ENCODE peak calls at places on chromosomes 2 and 18, in five cellular contexts. One of them, this sample, is unnamed.

GRCh38 chr2:60480089-60480773 is 73.2 kb downstream of the BCL11A start:
- DNase-seq in RWPE1: no peak
- DNase-seq in brain microvascular endothelial cell: no peak
- DNase-seq in stimulated activated CD8-positive, alpha-beta memory T cell treated with anti-CD3 and anti-CD28 coated beads, Interleukin-4, amount 100 ng/mL, for 24 hours: no peak
- DNase-seq in COLO829: no peak
- DNase-seq in this sample: no peak

GRCh38 chr2:40851661-40852060 is 399.8 kb upstream of the SLC8A1 start:
- DNase-seq in RWPE1: no peak
- DNase-seq in brain microvascular endothelial cell: no peak
- DNase-seq in stimulated activated CD8-positive, alpha-beta memory T cell treated with anti-CD3 and anti-CD28 coated beads, Interleukin-4, amount 100 ng/mL, for 24 hours: no peak
- DNase-seq in COLO829: no peak
- DNase-seq in this sample: no peak

GRCh38 chr18:79680100-79680879 is 687 bp downstream of the CTDP1 start:
- DNase-seq in RWPE1: peak; percentile 45
- DNase-seq in brain microvascular endothelial cell: peak; percentile 49
- DNase-seq in stimulated activated CD8-positive, alpha-beta memory T cell treated with anti-CD3 and anti-CD28 coated beads, Interleukin-4, amount 100 ng/mL, for 24 hours: no peak
- DNase-seq in COLO829: peak; percentile 41
- DNase-seq in this sample: peak; percentile 42

GRCh38 chr2:107448160-107448559 is 378.5 kb upstream of the RGPD4 start:
- DNase-seq in RWPE1: no peak
- DNase-seq in brain microvascular endothelial cell: no peak
- DNase-seq in stimulated activated CD8-positive, alpha-beta memory T cell treated with anti-CD3 and anti-CD28 coated beads, Interleukin-4, amount 100 ng/mL, for 24 hours: no peak
- DNase-seq in COLO829: no peak
- DNase-seq in this sample: no peak

GRCh38 chr18:12403601-12404506 is 3.9 kb upstream of the PRELID3A start:
- DNase-seq in RWPE1: peak; percentile 72
- DNase-seq in brain microvascular endothelial cell: peak; percentile 88
- DNase-seq in stimulated activated CD8-positive, alpha-beta memory T cell treated with anti-CD3 and anti-CD28 coated beads, Interleukin-4, amount 100 ng/mL, for 24 hours: no peak
- DNase-seq in COLO829: peak; percentile 56
- DNase-seq in this sample: peak; percentile 93

GRCh38 chr2:176139621-176140020 is 10.1 kb downstream of the HOXD8 start:
- DNase-seq in RWPE1: no peak
- DNase-seq in brain microvascular endothelial cell: no peak
- DNase-seq in stimulated activated CD8-positive, alpha-beta memory T cell treated with anti-CD3 and anti-CD28 coated beads, Interleukin-4, amount 100 ng/mL, for 24 hours: no peak
- DNase-seq in COLO829: no peak
- DNase-seq in this sample: no peak

GRCh38 chr2:164542584-164543021 is 78.7 kb downstream of the GRB14 start:
- DNase-seq in RWPE1: no peak
- DNase-seq in brain microvascular endothelial cell: peak; percentile 76
- DNase-seq in stimulated activated CD8-positive, alpha-beta memory T cell treated with anti-CD3 and anti-CD28 coated beads, Interleukin-4, amount 100 ng/mL, for 24 hours: no peak
- DNase-seq in COLO829: no peak
- DNase-seq in this sample: peak; percentile 24

GRCh38 chr18:39523281-39523680 is 1957.7 kb upstream of the CELF4 start:
- DNase-seq in RWPE1: no peak
- DNase-seq in brain microvascular endothelial cell: peak; percentile 33
- DNase-seq in stimulated activated CD8-positive, alpha-beta memory T cell treated with anti-CD3 and anti-CD28 coated beads, Interleukin-4, amount 100 ng/mL, for 24 hours: no peak
- DNase-seq in COLO829: no peak
- DNase-seq in this sample: no peak

GRCh38 chr2:18047896-18048657 is 169.6 kb downstream of the KCNS3 start:
- DNase-seq in RWPE1: peak; percentile 89
- DNase-seq in brain microvascular endothelial cell: no peak
- DNase-seq in stimulated activated CD8-positive, alpha-beta memory T cell treated with anti-CD3 and anti-CD28 coated beads, Interleukin-4, amount 100 ng/mL, for 24 hours: no peak
- DNase-seq in COLO829: peak; percentile 73
- DNase-seq in this sample: peak; percentile 43

GRCh38 chr2:30786923-30787685 is 20.1 kb downstream of the CAPN13 start:
- DNase-seq in RWPE1: no peak
- DNase-seq in brain microvascular endothelial cell: no peak
- DNase-seq in stimulated activated CD8-positive, alpha-beta memory T cell treated with anti-CD3 and anti-CD28 coated beads, Interleukin-4, amount 100 ng/mL, for 24 hours: no peak
- DNase-seq in COLO829: no peak
- DNase-seq in this sample: no peak

GRCh38 chr2:78127428-78127827 is 605.3 kb upstream of the LRRTM4 start:
- DNase-seq in RWPE1: no peak
- DNase-seq in brain microvascular endothelial cell: no peak
- DNase-seq in stimulated activated CD8-positive, alpha-beta memory T cell treated with anti-CD3 and anti-CD28 coated beads, Interleukin-4, amount 100 ng/mL, for 24 hours: no peak
- DNase-seq in COLO829: no peak
- DNase-seq in this sample: no peak